ENCODE peak calls at places on chromosome 12, in ten cellular contexts. One of them, this sample, is unnamed.
A peak's percentile ranks its signal among the peaks of the same experiment; 100 is the strongest.

GRCh38 chr12:46891306-46891705 is 65.5 kb upstream of the SLC38A4 start:
- DNase-seq in activated CD4-positive, alpha-beta memory T cell treated with anti-CD3 and anti-CD28 coated beads, Interleukin-2, amount 10 ng/mL, durations not matched to agents 7 days and 5 days: no peak
- DNase-seq in iPS-NIHi11: no peak
- DNase-seq in GM23248: peak; percentile 75
- DNase-seq in Calu3: no peak
- DNase-seq in HS-27A: no peak
- DNase-seq in foreskin fibroblast: peak; percentile 52
- DNase-seq in NCI-H446: no peak
- DNase-seq in neural crest cell: no peak
- DNase-seq in psoas muscle: no peak
- DNase-seq in this sample: no peak

GRCh38 chr12:98754095-98754494 is 109.0 kb downstream of the APAF1 start:
- DNase-seq in foreskin fibroblast: peak; percentile 23
- DNase-seq in activated CD4-positive, alpha-beta memory T cell treated with anti-CD3 and anti-CD28 coated beads, Interleukin-2, amount 10 ng/mL, durations not matched to agents 7 days and 5 days: peak; percentile 52
- DNase-seq in Calu3: peak; percentile 44
- DNase-seq in neural crest cell: no peak
- DNase-seq in GM23248: peak; percentile 80
- DNase-seq in iPS-NIHi11: no peak
- DNase-seq in HS-27A: no peak
- DNase-seq in psoas muscle: no peak
- DNase-seq in NCI-H446: peak; percentile 57
- DNase-seq in this sample: no peak

GRCh38 chr12:46549527-46550265 is 177.1 kb upstream of the SLC38A2 start:
- DNase-seq in activated CD4-positive, alpha-beta memory T cell treated with anti-CD3 and anti-CD28 coated beads, Interleukin-2, amount 10 ng/mL, durations not matched to agents 7 days and 5 days: peak; percentile 57
- DNase-seq in foreskin fibroblast: peak; percentile 84
- DNase-seq in Calu3: no peak
- DNase-seq in HS-27A: peak; percentile 83
- DNase-seq in psoas muscle: no peak
- DNase-seq in NCI-H446: no peak
- DNase-seq in neural crest cell: no peak
- DNase-seq in iPS-NIHi11: no peak
- DNase-seq in GM23248: peak; percentile 90
- DNase-seq in this sample: no peak

GRCh38 chr12:107441906-107442305 is 243.7 kb upstream of the PWP1 start:
- DNase-seq in HS-27A: no peak
- DNase-seq in GM23248: peak; percentile 62
- DNase-seq in foreskin fibroblast: no peak
- DNase-seq in Calu3: no peak
- DNase-seq in activated CD4-positive, alpha-beta memory T cell treated with anti-CD3 and anti-CD28 coated beads, Interleukin-2, amount 10 ng/mL, durations not matched to agents 7 days and 5 days: no peak
- DNase-seq in iPS-NIHi11: no peak
- DNase-seq in neural crest cell: no peak
- DNase-seq in psoas muscle: no peak
- DNase-seq in NCI-H446: no peak
- DNase-seq in this sample: no peak

GRCh38 chr12:88067301-88067700 is 38.1 kb upstream of the C12orf50 start:
- DNase-seq in neural crest cell: no peak
- DNase-seq in GM23248: no peak
- DNase-seq in iPS-NIHi11: no peak
- DNase-seq in NCI-H446: no peak
- DNase-seq in psoas muscle: no peak
- DNase-seq in Calu3: no peak
- DNase-seq in activated CD4-positive, alpha-beta memory T cell treated with anti-CD3 and anti-CD28 coated beads, Interleukin-2, amount 10 ng/mL, durations not matched to agents 7 days and 5 days: no peak
- DNase-seq in foreskin fibroblast: no peak
- DNase-seq in HS-27A: no peak
- DNase-seq in this sample: no peak

GRCh38 chr12:34343766-34344165 is 321.5 kb downstream of the ALG10 start:
- DNase-seq in psoas muscle: no peak
- DNase-seq in GM23248: no peak
- DNase-seq in Calu3: no peak
- DNase-seq in neural crest cell: no peak
- DNase-seq in NCI-H446: no peak
- DNase-seq in iPS-NIHi11: no peak
- DNase-seq in HS-27A: no peak
- DNase-seq in foreskin fibroblast: no peak
- DNase-seq in activated CD4-positive, alpha-beta memory T cell treated with anti-CD3 and anti-CD28 coated beads, Interleukin-2, amount 10 ng/mL, durations not matched to agents 7 days and 5 days: no peak
- DNase-seq in this sample: no peak

GRCh38 chr12:89051065-89051677 is 301.1 kb downstream of the DUSP6 start:
- DNase-seq in GM23248: peak; percentile 77
- DNase-seq in HS-27A: peak; percentile 38
- DNase-seq in neural crest cell: peak; percentile 9
- DNase-seq in psoas muscle: no peak
- DNase-seq in foreskin fibroblast: no peak
- DNase-seq in activated CD4-positive, alpha-beta memory T cell treated with anti-CD3 and anti-CD28 coated beads, Interleukin-2, amount 10 ng/mL, durations not matched to agents 7 days and 5 days: no peak
- DNase-seq in Calu3: peak; percentile 52
- DNase-seq in NCI-H446: peak; percentile 71
- DNase-seq in iPS-NIHi11: peak; percentile 59
- DNase-seq in this sample: peak; percentile 58

GRCh38 chr12:122889658-122890561 is 6.0 kb downstream of the VPS37B start:
- DNase-seq in iPS-NIHi11: no peak
- DNase-seq in GM23248: no peak
- DNase-seq in Calu3: no peak
- DNase-seq in activated CD4-positive, alpha-beta memory T cell treated with anti-CD3 and anti-CD28 coated beads, Interleukin-2, amount 10 ng/mL, durations not matched to agents 7 days and 5 days: no peak
- DNase-seq in NCI-H446: no peak
- DNase-seq in neural crest cell: no peak
- DNase-seq in psoas muscle: no peak
- DNase-seq in foreskin fibroblast: no peak
- DNase-seq in HS-27A: no peak
- DNase-seq in this sample: no peak

GRCh38 chr12:123071401-123072304 is 79.2 kb downstream of the PITPNM2 start:
- DNase-seq in psoas muscle: peak; percentile 62
- DNase-seq in Calu3: no peak
- DNase-seq in activated CD4-positive, alpha-beta memory T cell treated with anti-CD3 and anti-CD28 coated beads, Interleukin-2, amount 10 ng/mL, durations not matched to agents 7 days and 5 days: no peak
- DNase-seq in iPS-NIHi11: no peak
- DNase-seq in HS-27A: no peak
- DNase-seq in foreskin fibroblast: no peak
- DNase-seq in neural crest cell: no peak
- DNase-seq in NCI-H446: peak; percentile 28
- DNase-seq in GM23248: no peak
- DNase-seq in this sample: no peak

This sample was measured in DND-41.